ENCODE peak calls at places on chromosomes 6 and 20, in five cellular contexts. N is mammary epithelial cell, M is heart right ventricle, F is pancreas, A is neural progenitor cell. V is an unnamed sample.

GRCh38 chr6:56040875-56041274 is 165.5 kb upstream of the BMP5 start:
- DNase-seq in N (no peak), M (no peak), F (no peak), A (no peak), V (peak)

GRCh38 chr6:11160199-11160598 is 48.7 kb upstream of the ERVFRD-1 start:
- DNase-seq in N (peak), M (no peak), F (no peak), A (no peak), V (no peak)

GRCh38 chr20:43976577-43976976 is 61.9 kb downstream of the TOX2 start:
- DNase-seq in N (no peak), M (no peak), F (no peak), A (no peak), V (no peak)

GRCh38 chr20:46875059-46875458 is 19.6 kb upstream of the EYA2 start:
- DNase-seq in N (no peak), M (no peak), F (no peak), A (no peak), V (no peak)

GRCh38 chr6:96491926-96492325 is 29.7 kb upstream of the UFL1 start:
- DNase-seq in N (no peak), M (no peak), F (no peak), A (no peak), V (no peak)

GRCh38 chr6:2491137-2491536 is 245.7 kb upstream of the GMDS start:
- DNase-seq in N (no peak), M (no peak), F (no peak), A (no peak), V (no peak)

GRCh38 chr6:24489470-24489869 is at the start of gene GPLD1:
- DNase-seq in N (no peak), M (no peak), F (no peak), A (no peak), V (no peak)

GRCh38 chr20:23744726-23745646 is 5.7 kb downstream of the CST1 start:
- DNase-seq in N (no peak), M (no peak), F (no peak), A (no peak), V (no peak)

GRCh38 chr20:36833275-36834020 is 42.5 kb upstream of the TLDC2 start:
- DNase-seq in N (no peak), M (no peak), F (no peak), A (no peak), V (peak)

GRCh38 chr20:59764037-59764436 is 159.7 kb downstream of the PHACTR3 start:
- DNase-seq in N (no peak), M (no peak), F (no peak), A (no peak), V (no peak)

GRCh38 chr6:1348675-1349074 is 36.8 kb downstream of the FOXQ1 start:
- DNase-seq in N (no peak), M (peak), F (no peak), A (peak), V (peak)

GRCh38 chr6:44388876-44389275 is 1.4 kb downstream of the CDC5L start:
- DNase-seq in N (peak), M (no peak), F (no peak), A (no peak), V (no peak)
- H3K4me3 ChIP-seq in N (peak), M (peak), F (peak), A (peak), V (peak)

GRCh38 chr6:73302339-73302738 is 39.3 kb upstream of the KHDC1 start:
- DNase-seq in N (no peak), M (no peak), F (no peak), A (no peak), V (no peak)

GRCh38 chr6:73299171-73300073 is 36.4 kb upstream of the KHDC1 start:
- DNase-seq in N (no peak), M (no peak), F (no peak), A (no peak), V (no peak)
- H3K4me3 ChIP-seq in N (no peak), M (peak), F (no peak), A (no peak), V (peak)

DNA sequence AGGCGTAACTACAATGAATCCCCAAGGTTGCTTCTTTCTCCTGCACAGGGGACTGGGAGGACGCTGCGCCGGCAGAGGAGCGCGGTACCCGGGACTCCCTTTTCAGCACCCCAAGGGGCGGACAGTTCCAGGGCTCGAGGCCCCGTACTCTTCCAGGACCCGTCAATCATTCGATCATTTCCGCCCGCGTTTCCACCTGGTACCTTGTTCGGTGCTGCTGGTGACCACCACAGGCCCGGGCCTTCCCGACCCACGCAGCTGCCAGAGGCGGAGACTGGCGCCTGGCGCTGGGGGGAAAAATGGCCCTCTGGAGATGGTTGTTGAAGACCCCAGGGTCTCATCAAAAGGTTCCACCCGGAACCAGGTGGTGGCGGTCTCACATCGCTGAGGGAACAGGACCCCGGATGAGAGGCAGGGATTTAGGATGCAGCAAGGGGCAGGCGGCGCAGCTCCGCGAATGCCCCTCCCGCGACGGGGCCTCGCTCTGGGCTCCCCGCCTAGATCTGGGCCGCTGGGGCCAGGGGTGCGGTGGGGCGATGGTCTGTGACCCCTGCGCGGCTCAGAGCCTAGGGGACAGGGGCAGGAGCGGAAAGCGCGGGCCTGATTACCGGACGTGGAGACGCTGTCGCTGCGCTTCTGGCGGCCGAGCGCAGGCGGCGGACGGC is 744 bp downstream of the VSX1 start:
- DNase-seq in N (no peak), M (no peak), F (peak), A (peak), V (peak)
- H3K4me3 ChIP-seq in N (no peak), M (no peak), F (peak), A (peak), V (no peak)

GRCh38 chr20:49460916-49461315 is 21.6 kb downstream of the KCNB1 start:
- DNase-seq in N (peak), M (no peak), F (peak), A (no peak), V (peak)
- H3K4me3 ChIP-seq in N (no peak), M (no peak), F (no peak), A (no peak), V (no peak)

DNA sequence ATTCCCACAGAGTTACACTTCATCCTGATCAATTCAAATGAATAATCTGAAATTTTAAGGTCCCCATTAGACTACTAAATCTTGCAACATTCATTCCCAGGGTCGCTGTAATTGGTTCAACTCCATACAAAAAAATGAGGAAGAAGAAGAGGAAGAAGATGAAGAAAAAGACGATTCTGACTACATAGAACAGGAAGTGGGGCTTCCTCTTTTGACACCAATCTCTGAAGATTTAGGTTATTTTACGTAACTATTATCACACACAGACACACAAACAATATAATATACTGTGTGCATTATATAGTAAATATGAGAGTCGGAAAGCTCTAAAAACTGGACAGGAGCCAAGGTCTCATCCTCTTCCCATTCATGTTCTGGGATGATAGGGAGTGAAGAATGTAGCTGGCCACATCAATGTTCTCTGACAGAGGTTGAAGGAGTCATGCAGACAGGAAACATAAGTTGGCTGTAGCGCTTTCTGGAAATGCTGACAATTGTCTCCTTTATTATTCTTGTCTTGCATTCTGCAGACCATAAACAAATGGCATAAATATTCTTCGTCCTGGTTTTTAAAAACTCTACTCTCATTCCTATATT is 13.3 kb downstream of the RSPH4A start:
- DNase-seq in N (no peak), M (no peak), F (no peak), A (no peak), V (no peak)
- H3K4me3 ChIP-seq in N (no peak), M (no peak), F (no peak), A (no peak), V (no peak)

DNA sequence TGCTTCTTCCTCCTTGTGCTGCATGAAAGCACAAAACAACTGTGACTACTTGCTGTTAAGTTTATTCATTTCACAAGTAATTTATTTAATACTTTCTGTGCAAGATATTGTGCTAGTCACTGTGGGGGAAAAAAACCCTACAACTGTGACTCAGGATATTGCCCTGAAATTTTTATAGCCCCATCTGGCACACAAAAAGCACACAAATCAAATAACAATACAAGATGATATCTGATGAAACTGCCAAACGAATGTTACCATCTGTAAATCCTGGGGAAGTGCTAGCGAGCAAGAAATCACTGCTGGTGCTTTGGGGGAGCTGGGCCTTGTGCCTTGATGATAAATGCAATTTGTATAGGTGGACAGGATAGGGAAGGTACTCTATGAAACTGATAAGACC is 115.5 kb downstream of the RTN4IP1 start:
- DNase-seq in N (peak), M (no peak), F (no peak), A (no peak), V (peak)
- H3K4me3 ChIP-seq in N (peak), M (peak), F (peak), A (no peak), V (peak)

DNA sequence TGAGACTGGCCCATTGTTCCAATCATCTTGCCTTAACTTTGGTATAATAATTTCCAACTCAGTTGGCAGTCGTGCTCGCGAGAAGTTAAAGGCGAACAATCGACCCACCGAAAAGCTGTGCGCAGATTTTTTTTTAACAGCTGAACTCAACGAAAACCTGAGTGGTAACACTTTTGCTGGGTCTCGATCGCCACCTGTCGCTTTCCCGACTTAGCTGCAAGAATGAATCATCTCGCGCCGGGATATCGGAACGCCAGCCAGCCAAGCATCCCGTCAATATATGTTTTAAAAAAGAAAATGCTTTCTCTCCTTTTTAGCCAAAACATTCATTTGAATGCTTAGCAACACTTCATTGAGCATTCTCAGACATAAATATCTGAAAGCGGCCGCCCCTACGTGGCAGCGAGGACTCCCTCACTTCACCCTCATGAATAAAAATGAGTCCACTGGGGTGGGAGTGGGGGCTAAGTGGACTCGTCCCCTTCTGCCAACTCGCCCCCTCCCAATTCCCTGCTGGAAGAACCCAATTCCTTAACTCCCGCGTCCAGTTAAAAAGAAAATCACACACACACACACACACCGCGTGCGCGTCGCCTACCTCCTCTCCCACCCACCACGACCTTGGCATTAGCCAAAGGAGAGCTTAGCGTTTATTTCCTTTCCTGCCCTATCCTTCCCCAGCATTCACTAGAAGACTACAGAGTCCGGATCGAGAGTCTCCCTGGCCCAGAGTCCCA is 1.5 kb downstream of the COL12A1 start:
- DNase-seq in N (peak), M (peak), F (peak), A (peak), V (peak)
- H3K4me3 ChIP-seq in N (peak), M (peak), F (peak), A (peak), V (peak)

DNA sequence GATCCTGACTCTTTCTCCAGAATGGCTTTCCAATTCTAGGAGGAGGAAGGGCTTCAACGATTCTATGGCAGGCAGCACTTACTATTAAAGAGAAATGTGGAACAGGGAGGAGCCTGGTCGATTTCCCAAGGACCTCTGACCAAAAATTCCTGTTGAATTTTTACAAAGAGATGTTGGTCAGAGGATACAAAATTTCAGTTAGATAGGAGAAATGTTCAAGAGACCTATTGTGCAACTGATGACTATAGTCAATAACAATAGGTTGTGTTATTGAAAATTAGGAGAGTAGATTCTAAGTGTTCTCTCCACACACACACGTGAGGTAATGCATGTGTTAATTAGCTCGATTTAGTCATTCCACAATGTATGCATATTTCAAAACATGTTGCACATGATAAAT is 130.1 kb upstream of the TNFAIP3 start:
- DNase-seq in N (no peak), M (no peak), F (no peak), A (no peak), V (peak)
- H3K4me3 ChIP-seq in N (no peak), M (no peak), F (no peak), A (no peak), V (no peak)